ENCODE peak calls at places on chromosomes 3 and 15, in four cellular contexts. B is retinal pigment epithelial cell, R is astrocyte of the cerebellum, F is cardiac muscle cell. T is an unnamed sample.

GRCh38 chr15:58501636-58502178 is 69.9 kb downstream of the LIPC start:
- DNase-seq in R (no peak), B (no peak), F (no peak), T (no peak)

GRCh38 chr3:135706758-135707375 is 258.7 kb upstream of the PPP2R3A start:
- DNase-seq in B (no peak), R (no peak), F (no peak), T (no peak)

GRCh38 chr15:28107894-28108255 is 8.8 kb upstream of the OCA2 start:
- DNase-seq in R (no peak), F (no peak), B (no peak), T (no peak)

GRCh38 chr3:101635345-101635744 is 41.6 kb downstream of the ZBTB11 start:
- DNase-seq in R (no peak), B (no peak), F (no peak), T (no peak)

GRCh38 chr15:69729167-69729748 is 276.6 kb downstream of the RPLP1 start:
- DNase-seq in F (peak), R (no peak), B (no peak), T (no peak)

GRCh38 chr3:40504636-40505430 is 1.0 kb upstream of the ZNF620 start:
- DNase-seq in B (peak), R (peak), F (no peak), T (peak)

GRCh38 chr15:25374143-25374542 is 64.7 kb downstream of the UBE3A start:
- DNase-seq in F (no peak), B (no peak), R (no peak), T (no peak)

GRCh38 chr3:58025406-58025805 is 17.2 kb downstream of the FLNB start:
- DNase-seq in F (no peak), R (no peak), B (no peak), T (no peak)

GRCh38 chr15:37134699-37135131 is 34.4 kb upstream of the MEIS2 start:
- DNase-seq in B (no peak), R (peak), F (peak), T (peak)

GRCh38 chr3:142726017-142726416 is 2.2 kb downstream of the TRPC1 start:
- DNase-seq in F (no peak), B (no peak), R (no peak), T (no peak)

GRCh38 chr3:142723968-142724681 is at the start of gene TRPC1:
- DNase-seq in B (no peak), F (peak), R (peak), T (peak)

GRCh38 chr3:142723665-142723967 is 218 bp upstream of the TRPC1 start:
- DNase-seq in B (no peak), R (no peak), F (no peak), T (no peak)

GRCh38 chr3:142725352-142725739 is 1.5 kb downstream of the TRPC1 start:
- DNase-seq in R (no peak), F (no peak), B (no peak), T (no peak)

GRCh38 chr3:142724682-142725351 is 983 bp downstream of the TRPC1 start:
- DNase-seq in F (peak), R (no peak), B (no peak), T (no peak)
- TF ChIP-seq CTCF in F (no peak), R (no peak), B (no peak), T (no peak)

GRCh38 chr3:41997702-41998551 is 36.0 kb upstream of the ULK4 start:
- DNase-seq in B (no peak), F (peak), R (no peak), T (no peak)
- TF ChIP-seq CTCF in B (peak), F (peak), R (peak), T (peak)

GRCh38 chr3:116341916-116342315 is 103.4 kb downstream of the LSAMP start:
- DNase-seq in F (no peak), R (no peak), B (no peak), T (no peak)
- TF ChIP-seq CTCF in F (no peak), R (no peak), B (no peak), T (no peak)

DNA sequence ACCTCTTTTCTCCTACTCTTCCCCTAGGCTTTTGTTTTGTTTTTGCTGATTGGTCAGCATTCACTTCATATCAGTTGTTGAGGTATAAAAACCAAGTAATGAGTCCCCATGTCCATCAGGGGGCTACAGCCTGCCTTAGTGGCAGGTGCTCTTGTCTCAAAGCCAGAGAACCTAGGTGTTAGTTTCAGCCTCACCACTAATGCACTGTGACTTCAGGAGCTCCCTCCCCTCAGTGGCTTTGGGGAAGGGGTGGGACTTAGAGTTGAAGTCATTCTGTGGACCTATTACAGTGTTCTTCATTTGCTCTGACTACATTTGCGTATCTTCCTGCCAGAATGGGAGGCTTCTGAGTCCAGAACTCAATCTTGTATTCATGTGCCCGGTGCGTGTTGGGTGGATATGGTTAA is 41.6 kb downstream of the NR2C2 start:
- DNase-seq in R (no peak), F (peak), B (no peak), T (no peak)
- TF ChIP-seq CTCF in R (no peak), F (no peak), B (no peak), T (no peak)

GRCh38 chr3:193996641-193997089 is 139.3 kb upstream of the HES1 start:
- DNase-seq in B (no peak), F (peak), R (no peak), T (no peak)
- TF ChIP-seq CTCF in B (no peak), F (no peak), R (no peak), T (no peak)